ENCODE peak calls at places on chromosomes 4 and X, in eight cellular contexts. J is left ventricle myocardium inferior; Y is Peyer's patch; V is CD4-positive, alpha-beta T cell; M is esophagus squamous epithelium; E is heart left ventricle; X is prostate gland; D is left lung. I is an unnamed sample. For H3K9me3, the result is how much of the 10 kb centered on the place peaks cover.

GRCh38 chrX:15678339-15678738 is 13.7 kb upstream of the CLTRN start:
- DNase-seq in J (no peak), Y (no peak), V (no peak), M (no peak), E (no peak), X (no peak), D (no peak), I (no peak)

GRCh38 chr4:63922146-63922545 is 487.1 kb downstream of the TECRL start:
- DNase-seq in J (no peak), Y (peak), V (no peak), M (no peak), E (no peak), X (no peak), D (no peak), I (no peak)

GRCh38 chr4:3657917-3658913 is 108.0 kb upstream of the ADRA2C start:
- DNase-seq in J (peak), Y (no peak), V (no peak), M (no peak), E (no peak), X (no peak), D (peak), I (peak)

GRCh38 chr4:23685481-23685880 is 204.4 kb downstream of the PPARGC1A start:
- DNase-seq in J (no peak), Y (no peak), V (no peak), M (no peak), E (no peak), X (no peak), D (no peak), I (no peak)

GRCh38 chrX:109600114-109600710 is 24.8 kb downstream of the KCNE5 start:
- DNase-seq in J (peak), Y (no peak), V (no peak), M (no peak), E (peak), X (no peak), D (peak), I (peak)

GRCh38 chr4:159012381-159012780 is 90.5 kb upstream of the RAPGEF2 start:
- DNase-seq in J (no peak), Y (no peak), V (no peak), M (no peak), E (no peak), X (no peak), D (no peak), I (no peak)

GRCh38 chr4:1050486-1051213 is 39.2 kb downstream of the FGFRL1 start:
- DNase-seq in J (peak), Y (peak), V (no peak), M (no peak), E (peak), X (no peak), D (peak), I (no peak)

GRCh38 chr4:128524311-128524710 is 236.7 kb upstream of the PGRMC2 start:
- DNase-seq in J (peak), Y (no peak), V (no peak), M (no peak), E (no peak), X (peak), D (peak), I (peak)

GRCh38 chrX:10017866-10018265 is 50.7 kb downstream of the CLDN34 start:
- DNase-seq in J (no peak), Y (no peak), V (no peak), M (no peak), E (no peak), X (peak), D (no peak), I (no peak)

GRCh38 chr4:81845273-81845672 is 373.6 kb upstream of the RASGEF1B start:
- DNase-seq in J (no peak), Y (no peak), V (no peak), M (no peak), E (no peak), X (no peak), D (no peak), I (no peak)

GRCh38 chr4:140626982-140627381 is 58.2 kb upstream of the UCP1 start:
- DNase-seq in J (no peak), Y (no peak), V (no peak), M (no peak), E (no peak), X (no peak), D (no peak), I (no peak)

GRCh38 chr4:146709956-146710355 is 71.3 kb downstream of the POU4F2 start:
- DNase-seq in J (no peak), Y (no peak), V (no peak), M (no peak), E (no peak), X (no peak), D (no peak), I (no peak)

GRCh38 chr4:38223801-38224236 is 263.6 kb downstream of the PTTG2 start:
- DNase-seq in J (no peak), Y (peak), V (no peak), M (no peak), E (no peak), X (no peak), D (no peak), I (no peak)

GRCh38 chr4:90198086-90198847 is 71.1 kb downstream of the CCSER1 start:
- DNase-seq in J (no peak), Y (no peak), V (no peak), M (no peak), E (no peak), X (no peak), D (no peak), I (no peak)

GRCh38 chrX:107672955-107673378 is 44.7 kb downstream of the PRPS1 start:
- DNase-seq in J (peak), Y (peak), V (peak), M (peak), E (peak), X (peak), D (peak), I (peak)

GRCh38 chr4:10106421-10107039 is 10.1 kb downstream of the WDR1 start:
- DNase-seq in J (no peak), Y (no peak), V (peak), M (no peak), E (no peak), X (peak), D (peak), I (peak)

GRCh38 chr4:112857461-112857860 is 192.0 kb upstream of the ANK2 start:
- DNase-seq in J (no peak), Y (no peak), V (no peak), M (no peak), E (no peak), X (no peak), D (no peak), I (no peak)

GRCh38 chr4:186775867-186776266 is 52.2 kb upstream of the FAT1 start:
- DNase-seq in J (no peak), Y (no peak), V (no peak), M (no peak), E (no peak), X (no peak), D (no peak), I (no peak)

GRCh38 chr4:10737335-10737734 is 52.8 kb upstream of the CLNK start:
- DNase-seq in J (no peak), Y (no peak), V (no peak), M (no peak), E (no peak), X (no peak), D (no peak), I (no peak)

GRCh38 chrX:11768039-11768438 is 10.0 kb downstream of the MSL3 start:
- DNase-seq in J (no peak), Y (no peak), V (no peak), M (no peak), E (no peak), X (no peak), D (no peak), I (no peak)
- H3K27ac ChIP-seq in J (no peak), Y (no peak), V (peak), M (no peak), E (no peak), X (no peak), D (no peak), I (no peak)

GRCh38 chr4:31896349-31896748 is 1176.2 kb downstream of the PCDH7 start:
- DNase-seq in J (no peak), Y (no peak), V (no peak), M (no peak), E (no peak), X (no peak), D (no peak), I (no peak)
- H3K9me3 ChIP-seq in J (under half), Y (under half), V (under half), M (under half), E (under half), X (under half), D (under half), I (under half)

GRCh38 chrX:11446331-11446730 is 153.1 kb downstream of the AMELX start:
- DNase-seq in J (no peak), Y (no peak), V (no peak), M (no peak), E (no peak), X (no peak), D (no peak), I (no peak)
- TF ChIP-seq CTCF in J (no peak), Y (no peak), V (no peak), M (no peak), E (no peak), X (no peak), D (no peak), I (no peak)

GRCh38 chrX:150926791-150927190 is 28.3 kb upstream of the CD99L2 start:
- DNase-seq in J (no peak), Y (no peak), V (no peak), M (no peak), E (no peak), X (no peak), D (no peak), I (no peak)

GRCh38 chrX:150929058-150929457 is 30.6 kb upstream of the CD99L2 start:
- DNase-seq in J (no peak), Y (no peak), V (no peak), M (no peak), E (no peak), X (no peak), D (no peak), I (no peak)

GRCh38 chrX:150926304-150926703 is 27.8 kb upstream of the CD99L2 start:
- DNase-seq in J (no peak), Y (no peak), V (no peak), M (no peak), E (no peak), X (no peak), D (no peak), I (no peak)
- H3K27ac ChIP-seq in J (no peak), Y (no peak), V (no peak), M (no peak), E (no peak), X (no peak), D (no peak), I (no peak)

GRCh38 chr4:155339588-155339987 is 37.2 kb downstream of the MAP9 start:
- DNase-seq in J (no peak), Y (no peak), V (no peak), M (no peak), E (no peak), X (no peak), D (no peak), I (no peak)

GRCh38 chr4:155331478-155331877 is 45.3 kb downstream of the MAP9 start:
- DNase-seq in J (no peak), Y (no peak), V (no peak), M (no peak), E (no peak), X (no peak), D (no peak), I (no peak)

GRCh38 chr4:155339999-155340398 is 36.8 kb downstream of the MAP9 start:
- DNase-seq in J (no peak), Y (no peak), V (no peak), M (no peak), E (no peak), X (no peak), D (no peak), I (no peak)

GRCh38 chr4:155338196-155338595 is 38.6 kb downstream of the MAP9 start:
- DNase-seq in J (no peak), Y (no peak), V (no peak), M (no peak), E (no peak), X (no peak), D (no peak), I (no peak)

DNA sequence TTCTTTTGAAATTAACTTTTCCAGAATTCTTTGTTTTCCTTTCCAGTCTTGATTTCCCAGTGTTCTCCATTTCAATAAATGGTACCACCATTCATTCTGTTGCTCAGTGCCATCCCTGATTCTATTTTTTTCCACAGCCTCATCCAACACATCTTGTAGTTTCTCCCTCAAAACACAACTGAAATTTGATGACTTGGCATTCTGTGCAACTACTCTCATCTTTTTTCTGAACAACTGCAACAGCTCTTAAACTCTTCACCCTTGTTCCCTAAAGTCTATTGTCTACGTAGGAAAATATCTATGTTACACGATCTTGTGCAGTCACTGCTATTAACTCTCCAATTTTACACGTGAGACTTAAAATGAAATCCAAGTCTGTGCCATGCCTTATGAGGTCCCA is 40.5 kb downstream of the MAP9 start:
- DNase-seq in J (no peak), Y (no peak), V (no peak), M (no peak), E (no peak), X (no peak), D (no peak), I (no peak)
- H3K9me3 ChIP-seq in J (under half), Y (under half), V (under half), M (under half), E (under half), X (under half), D (under half), I (under half)

GRCh38 chr4:119046263-119046662 is 89.4 kb upstream of the MYOZ2 start:
- DNase-seq in J (peak), Y (no peak), V (no peak), M (no peak), E (peak), X (no peak), D (no peak), I (peak)
- TF ChIP-seq CTCF in J (no peak), Y (no peak), V (no peak), M (no peak), E (no peak), X (no peak), D (no peak), I (no peak)

GRCh38 chr4:184328022-184328736 is 110.5 kb upstream of the ENPP6 start:
- DNase-seq in J (no peak), Y (no peak), V (no peak), M (peak), E (no peak), X (peak), D (no peak), I (no peak)

GRCh38 chr4:184324939-184325477 is 107.3 kb upstream of the ENPP6 start:
- DNase-seq in J (no peak), Y (no peak), V (no peak), M (no peak), E (no peak), X (peak), D (no peak), I (no peak)

GRCh38 chr4:184330008-184330400 is 112.3 kb upstream of the ENPP6 start:
- DNase-seq in J (peak), Y (no peak), V (no peak), M (peak), E (peak), X (no peak), D (peak), I (peak)

GRCh38 chr4:184331155-184331995 is 113.7 kb upstream of the ENPP6 start:
- DNase-seq in J (no peak), Y (no peak), V (no peak), M (no peak), E (no peak), X (peak), D (no peak), I (no peak)

GRCh38 chr4:184329235-184330007 is 111.7 kb upstream of the ENPP6 start:
- DNase-seq in J (no peak), Y (no peak), V (no peak), M (no peak), E (no peak), X (peak), D (no peak), I (no peak)
- H3K27ac ChIP-seq in J (no peak), Y (peak), V (no peak), M (peak), E (no peak), X (peak), D (peak), I (no peak)